ENCODE peak calls at places on chromosomes 11 and 22, in ten cellular contexts. One of them, this sample, is unnamed.

GRCh38 chr11:129280027-129280811 is 88.1 kb upstream of the ARHGAP32 start:
- DNase-seq in NCI-H1436 treated with DMSO at 0.1 percent for 48 hours: no peak
- DNase-seq in NCI-H774: no peak
- DNase-seq in mesendoderm: no peak
- DNase-seq in stimulated activated CD4-positive, alpha-beta T cell treated with anti-CD3 and anti-CD28 coated beads, Interleukin-2, amount 100 ng/mL, for 24 hours: peak
- DNase-seq in T-helper 22 cell: no peak
- DNase-seq in omental fat pad: no peak
- DNase-seq in frontal cortex: no peak
- DNase-seq in ELF-1: no peak
- DNase-seq in T-helper 9 cell: no peak
- DNase-seq in this sample: no peak

GRCh38 chr11:117177534-117178209 is 871 bp upstream of the SIDT2 start:
- DNase-seq in NCI-H1436 treated with DMSO at 0.1 percent for 48 hours: no peak
- DNase-seq in NCI-H774: no peak
- DNase-seq in mesendoderm: no peak
- DNase-seq in stimulated activated CD4-positive, alpha-beta T cell treated with anti-CD3 and anti-CD28 coated beads, Interleukin-2, amount 100 ng/mL, for 24 hours: no peak
- DNase-seq in T-helper 22 cell: no peak
- DNase-seq in omental fat pad: peak
- DNase-seq in frontal cortex: no peak
- DNase-seq in ELF-1: no peak
- DNase-seq in T-helper 9 cell: no peak
- DNase-seq in this sample: no peak

GRCh38 chr11:22510741-22511140 is 114.9 kb downstream of the FANCF start:
- DNase-seq in NCI-H1436 treated with DMSO at 0.1 percent for 48 hours: no peak
- DNase-seq in NCI-H774: no peak
- DNase-seq in mesendoderm: no peak
- DNase-seq in stimulated activated CD4-positive, alpha-beta T cell treated with anti-CD3 and anti-CD28 coated beads, Interleukin-2, amount 100 ng/mL, for 24 hours: no peak
- DNase-seq in T-helper 22 cell: no peak
- DNase-seq in omental fat pad: no peak
- DNase-seq in frontal cortex: no peak
- DNase-seq in ELF-1: no peak
- DNase-seq in T-helper 9 cell: no peak
- DNase-seq in this sample: no peak

GRCh38 chr11:126140106-126140931 is 71.1 kb downstream of the RPUSD4 start:
- DNase-seq in NCI-H1436 treated with DMSO at 0.1 percent for 48 hours: no peak
- DNase-seq in NCI-H774: no peak
- DNase-seq in mesendoderm: no peak
- DNase-seq in stimulated activated CD4-positive, alpha-beta T cell treated with anti-CD3 and anti-CD28 coated beads, Interleukin-2, amount 100 ng/mL, for 24 hours: no peak
- DNase-seq in T-helper 22 cell: no peak
- DNase-seq in omental fat pad: no peak
- DNase-seq in frontal cortex: no peak
- DNase-seq in ELF-1: no peak
- DNase-seq in T-helper 9 cell: no peak
- DNase-seq in this sample: no peak

GRCh38 chr11:78420255-78420764 is 2.7 kb upstream of the GAB2 start:
- DNase-seq in NCI-H1436 treated with DMSO at 0.1 percent for 48 hours: no peak
- DNase-seq in NCI-H774: peak
- DNase-seq in mesendoderm: peak
- DNase-seq in stimulated activated CD4-positive, alpha-beta T cell treated with anti-CD3 and anti-CD28 coated beads, Interleukin-2, amount 100 ng/mL, for 24 hours: peak
- DNase-seq in T-helper 22 cell: peak
- DNase-seq in omental fat pad: peak
- DNase-seq in frontal cortex: peak
- DNase-seq in ELF-1: peak
- DNase-seq in T-helper 9 cell: peak
- DNase-seq in this sample: no peak

GRCh38 chr11:12149672-12150225 is 39.4 kb downstream of the MICAL2 start:
- DNase-seq in NCI-H1436 treated with DMSO at 0.1 percent for 48 hours: no peak
- DNase-seq in NCI-H774: no peak
- DNase-seq in mesendoderm: no peak
- DNase-seq in stimulated activated CD4-positive, alpha-beta T cell treated with anti-CD3 and anti-CD28 coated beads, Interleukin-2, amount 100 ng/mL, for 24 hours: peak
- DNase-seq in T-helper 22 cell: no peak
- DNase-seq in omental fat pad: no peak
- DNase-seq in frontal cortex: no peak
- DNase-seq in ELF-1: no peak
- DNase-seq in T-helper 9 cell: no peak
- DNase-seq in this sample: no peak

GRCh38 chr11:106216281-106216680 is 138.8 kb downstream of the AASDHPPT start:
- DNase-seq in NCI-H1436 treated with DMSO at 0.1 percent for 48 hours: no peak
- DNase-seq in NCI-H774: no peak
- DNase-seq in mesendoderm: no peak
- DNase-seq in stimulated activated CD4-positive, alpha-beta T cell treated with anti-CD3 and anti-CD28 coated beads, Interleukin-2, amount 100 ng/mL, for 24 hours: no peak
- DNase-seq in T-helper 22 cell: no peak
- DNase-seq in omental fat pad: no peak
- DNase-seq in frontal cortex: no peak
- DNase-seq in ELF-1: no peak
- DNase-seq in T-helper 9 cell: no peak
- DNase-seq in this sample: no peak

GRCh38 chr22:29435236-29435635 is 3.1 kb upstream of the RFPL1 start:
- DNase-seq in NCI-H1436 treated with DMSO at 0.1 percent for 48 hours: no peak
- DNase-seq in NCI-H774: no peak
- DNase-seq in mesendoderm: no peak
- DNase-seq in stimulated activated CD4-positive, alpha-beta T cell treated with anti-CD3 and anti-CD28 coated beads, Interleukin-2, amount 100 ng/mL, for 24 hours: no peak
- DNase-seq in T-helper 22 cell: no peak
- DNase-seq in omental fat pad: no peak
- DNase-seq in frontal cortex: no peak
- DNase-seq in ELF-1: no peak
- DNase-seq in T-helper 9 cell: no peak
- DNase-seq in this sample: no peak

GRCh38 chr11:132992838-132993680 is 539.2 kb downstream of the OPCML start:
- DNase-seq in NCI-H1436 treated with DMSO at 0.1 percent for 48 hours: no peak
- DNase-seq in NCI-H774: peak
- DNase-seq in mesendoderm: no peak
- DNase-seq in stimulated activated CD4-positive, alpha-beta T cell treated with anti-CD3 and anti-CD28 coated beads, Interleukin-2, amount 100 ng/mL, for 24 hours: no peak
- DNase-seq in T-helper 22 cell: no peak
- DNase-seq in omental fat pad: no peak
- DNase-seq in frontal cortex: peak
- DNase-seq in ELF-1: peak
- DNase-seq in T-helper 9 cell: no peak
- DNase-seq in this sample: no peak

GRCh38 chr22:46233231-46233630 is 16.9 kb downstream of the CDPF1 start:
- DNase-seq in NCI-H1436 treated with DMSO at 0.1 percent for 48 hours: no peak
- DNase-seq in NCI-H774: no peak
- DNase-seq in mesendoderm: no peak
- DNase-seq in stimulated activated CD4-positive, alpha-beta T cell treated with anti-CD3 and anti-CD28 coated beads, Interleukin-2, amount 100 ng/mL, for 24 hours: no peak
- DNase-seq in T-helper 22 cell: no peak
- DNase-seq in omental fat pad: no peak
- DNase-seq in frontal cortex: peak
- DNase-seq in ELF-1: peak
- DNase-seq in T-helper 9 cell: no peak
- DNase-seq in this sample: no peak

GRCh38 chr11:94895971-94896370 is 77.4 kb downstream of the CWC15 start:
- DNase-seq in NCI-H1436 treated with DMSO at 0.1 percent for 48 hours: no peak
- DNase-seq in NCI-H774: no peak
- DNase-seq in mesendoderm: no peak
- DNase-seq in stimulated activated CD4-positive, alpha-beta T cell treated with anti-CD3 and anti-CD28 coated beads, Interleukin-2, amount 100 ng/mL, for 24 hours: no peak
- DNase-seq in T-helper 22 cell: no peak
- DNase-seq in omental fat pad: no peak
- DNase-seq in frontal cortex: no peak
- DNase-seq in ELF-1: no peak
- DNase-seq in T-helper 9 cell: no peak
- DNase-seq in this sample: no peak

GRCh38 chr11:71298761-71299181 is 46.4 kb upstream of the SHANK2 start:
- DNase-seq in NCI-H1436 treated with DMSO at 0.1 percent for 48 hours: no peak
- DNase-seq in NCI-H774: no peak
- DNase-seq in mesendoderm: no peak
- DNase-seq in stimulated activated CD4-positive, alpha-beta T cell treated with anti-CD3 and anti-CD28 coated beads, Interleukin-2, amount 100 ng/mL, for 24 hours: no peak
- DNase-seq in T-helper 22 cell: no peak
- DNase-seq in omental fat pad: no peak
- DNase-seq in frontal cortex: no peak
- DNase-seq in ELF-1: no peak
- DNase-seq in T-helper 9 cell: no peak
- DNase-seq in this sample: no peak

GRCh38 chr11:7671347-7671746 is 2.0 kb downstream of the CYB5R2 start:
- DNase-seq in NCI-H1436 treated with DMSO at 0.1 percent for 48 hours: no peak
- DNase-seq in NCI-H774: no peak
- DNase-seq in mesendoderm: no peak
- DNase-seq in stimulated activated CD4-positive, alpha-beta T cell treated with anti-CD3 and anti-CD28 coated beads, Interleukin-2, amount 100 ng/mL, for 24 hours: no peak
- DNase-seq in T-helper 22 cell: no peak
- DNase-seq in omental fat pad: no peak
- DNase-seq in frontal cortex: no peak
- DNase-seq in ELF-1: no peak
- DNase-seq in T-helper 9 cell: no peak
- DNase-seq in this sample: no peak

GRCh38 chr11:27868226-27868625 is 168.0 kb upstream of the BDNF start:
- DNase-seq in NCI-H1436 treated with DMSO at 0.1 percent for 48 hours: no peak
- DNase-seq in NCI-H774: no peak
- DNase-seq in mesendoderm: peak
- DNase-seq in stimulated activated CD4-positive, alpha-beta T cell treated with anti-CD3 and anti-CD28 coated beads, Interleukin-2, amount 100 ng/mL, for 24 hours: no peak
- DNase-seq in T-helper 22 cell: no peak
- DNase-seq in omental fat pad: no peak
- DNase-seq in frontal cortex: no peak
- DNase-seq in ELF-1: peak
- DNase-seq in T-helper 9 cell: no peak
- DNase-seq in this sample: no peak

GRCh38 chr22:50300620-50301257 is 6.7 kb downstream of the PLXNB2 start:
- DNase-seq in NCI-H1436 treated with DMSO at 0.1 percent for 48 hours: no peak
- DNase-seq in NCI-H774: no peak
- DNase-seq in mesendoderm: no peak
- DNase-seq in stimulated activated CD4-positive, alpha-beta T cell treated with anti-CD3 and anti-CD28 coated beads, Interleukin-2, amount 100 ng/mL, for 24 hours: no peak
- DNase-seq in T-helper 22 cell: no peak
- DNase-seq in omental fat pad: no peak
- DNase-seq in frontal cortex: no peak
- DNase-seq in ELF-1: no peak
- DNase-seq in T-helper 9 cell: no peak
- DNase-seq in this sample: no peak

GRCh38 chr11:86481399-86481798 is 106.7 kb downstream of the CCDC81 start:
- DNase-seq in NCI-H1436 treated with DMSO at 0.1 percent for 48 hours: no peak
- DNase-seq in NCI-H774: no peak
- DNase-seq in mesendoderm: no peak
- DNase-seq in stimulated activated CD4-positive, alpha-beta T cell treated with anti-CD3 and anti-CD28 coated beads, Interleukin-2, amount 100 ng/mL, for 24 hours: no peak
- DNase-seq in T-helper 22 cell: no peak
- DNase-seq in omental fat pad: no peak
- DNase-seq in frontal cortex: no peak
- DNase-seq in ELF-1: no peak
- DNase-seq in T-helper 9 cell: no peak
- DNase-seq in this sample: no peak

GRCh38 chr22:49149721-49150608 is 677.7 kb downstream of the BRD1 start:
- DNase-seq in NCI-H1436 treated with DMSO at 0.1 percent for 48 hours: no peak
- DNase-seq in NCI-H774: no peak
- DNase-seq in mesendoderm: peak
- DNase-seq in stimulated activated CD4-positive, alpha-beta T cell treated with anti-CD3 and anti-CD28 coated beads, Interleukin-2, amount 100 ng/mL, for 24 hours: no peak
- DNase-seq in T-helper 22 cell: no peak
- DNase-seq in omental fat pad: no peak
- DNase-seq in frontal cortex: no peak
- DNase-seq in ELF-1: no peak
- DNase-seq in T-helper 9 cell: no peak
- DNase-seq in this sample: no peak

GRCh38 chr22:20745177-20745576 is 28.7 kb upstream of the SERPIND1 start:
- DNase-seq in NCI-H1436 treated with DMSO at 0.1 percent for 48 hours: no peak
- DNase-seq in NCI-H774: no peak
- DNase-seq in mesendoderm: no peak
- DNase-seq in stimulated activated CD4-positive, alpha-beta T cell treated with anti-CD3 and anti-CD28 coated beads, Interleukin-2, amount 100 ng/mL, for 24 hours: no peak
- DNase-seq in T-helper 22 cell: no peak
- DNase-seq in omental fat pad: no peak
- DNase-seq in frontal cortex: no peak
- DNase-seq in ELF-1: no peak
- DNase-seq in T-helper 9 cell: no peak
- DNase-seq in this sample: no peak

GRCh38 chr11:16881074-16881709 is 133.0 kb downstream of the PLEKHA7 start:
- DNase-seq in NCI-H1436 treated with DMSO at 0.1 percent for 48 hours: no peak
- DNase-seq in NCI-H774: no peak
- DNase-seq in mesendoderm: peak
- DNase-seq in stimulated activated CD4-positive, alpha-beta T cell treated with anti-CD3 and anti-CD28 coated beads, Interleukin-2, amount 100 ng/mL, for 24 hours: no peak
- DNase-seq in T-helper 22 cell: no peak
- DNase-seq in omental fat pad: no peak
- DNase-seq in frontal cortex: no peak
- DNase-seq in ELF-1: peak
- DNase-seq in T-helper 9 cell: no peak
- DNase-seq in this sample: peak

GRCh38 chr11:115911656-115912055 is 407.4 kb upstream of the CADM1 start:
- DNase-seq in NCI-H1436 treated with DMSO at 0.1 percent for 48 hours: peak
- DNase-seq in NCI-H774: no peak
- DNase-seq in mesendoderm: no peak
- DNase-seq in stimulated activated CD4-positive, alpha-beta T cell treated with anti-CD3 and anti-CD28 coated beads, Interleukin-2, amount 100 ng/mL, for 24 hours: no peak
- DNase-seq in T-helper 22 cell: no peak
- DNase-seq in omental fat pad: no peak
- DNase-seq in frontal cortex: no peak
- DNase-seq in ELF-1: no peak
- DNase-seq in T-helper 9 cell: no peak
- DNase-seq in this sample: peak

GRCh38 chr11:86952933-86953637 is 2.1 kb downstream of the FZD4 start:
- DNase-seq in NCI-H1436 treated with DMSO at 0.1 percent for 48 hours: no peak
- DNase-seq in NCI-H774: no peak
- DNase-seq in mesendoderm: no peak
- DNase-seq in stimulated activated CD4-positive, alpha-beta T cell treated with anti-CD3 and anti-CD28 coated beads, Interleukin-2, amount 100 ng/mL, for 24 hours: no peak
- DNase-seq in T-helper 22 cell: no peak
- DNase-seq in omental fat pad: no peak
- DNase-seq in frontal cortex: no peak
- DNase-seq in ELF-1: no peak
- DNase-seq in T-helper 9 cell: no peak
- DNase-seq in this sample: no peak

GRCh38 chr11:1254086-1254648 is 31.3 kb downstream of the MUC5B start:
- DNase-seq in NCI-H1436 treated with DMSO at 0.1 percent for 48 hours: no peak
- DNase-seq in NCI-H774: no peak
- DNase-seq in mesendoderm: no peak
- DNase-seq in stimulated activated CD4-positive, alpha-beta T cell treated with anti-CD3 and anti-CD28 coated beads, Interleukin-2, amount 100 ng/mL, for 24 hours: no peak
- DNase-seq in T-helper 22 cell: no peak
- DNase-seq in omental fat pad: no peak
- DNase-seq in frontal cortex: no peak
- DNase-seq in ELF-1: no peak
- DNase-seq in T-helper 9 cell: no peak
- DNase-seq in this sample: no peak

GRCh38 chr11:69460540-69461257 is 20.8 kb upstream of the LINC01488 start:
- DNase-seq in NCI-H1436 treated with DMSO at 0.1 percent for 48 hours: no peak
- DNase-seq in NCI-H774: no peak
- DNase-seq in mesendoderm: no peak
- DNase-seq in stimulated activated CD4-positive, alpha-beta T cell treated with anti-CD3 and anti-CD28 coated beads, Interleukin-2, amount 100 ng/mL, for 24 hours: no peak
- DNase-seq in T-helper 22 cell: no peak
- DNase-seq in omental fat pad: no peak
- DNase-seq in frontal cortex: no peak
- DNase-seq in ELF-1: no peak
- DNase-seq in T-helper 9 cell: no peak
- DNase-seq in this sample: no peak

GRCh38 chr11:108154591-108154990 is 33.2 kb downstream of the ACAT1 start:
- DNase-seq in NCI-H1436 treated with DMSO at 0.1 percent for 48 hours: no peak
- DNase-seq in NCI-H774: no peak
- DNase-seq in mesendoderm: no peak
- DNase-seq in stimulated activated CD4-positive, alpha-beta T cell treated with anti-CD3 and anti-CD28 coated beads, Interleukin-2, amount 100 ng/mL, for 24 hours: no peak
- DNase-seq in T-helper 22 cell: no peak
- DNase-seq in omental fat pad: no peak
- DNase-seq in frontal cortex: no peak
- DNase-seq in ELF-1: no peak
- DNase-seq in T-helper 9 cell: no peak
- DNase-seq in this sample: no peak

GRCh38 chr22:43007519-43008102 is 7.3 kb downstream of the PACSIN2 start:
- DNase-seq in NCI-H1436 treated with DMSO at 0.1 percent for 48 hours: no peak
- DNase-seq in NCI-H774: no peak
- DNase-seq in mesendoderm: no peak
- DNase-seq in stimulated activated CD4-positive, alpha-beta T cell treated with anti-CD3 and anti-CD28 coated beads, Interleukin-2, amount 100 ng/mL, for 24 hours: no peak
- DNase-seq in T-helper 22 cell: no peak
- DNase-seq in omental fat pad: no peak
- DNase-seq in frontal cortex: no peak
- DNase-seq in ELF-1: peak
- DNase-seq in T-helper 9 cell: no peak
- DNase-seq in this sample: no peak

GRCh38 chr11:104152941-104153340 is 11.0 kb downstream of the PDGFD start:
- DNase-seq in NCI-H1436 treated with DMSO at 0.1 percent for 48 hours: no peak
- DNase-seq in NCI-H774: no peak
- DNase-seq in mesendoderm: no peak
- DNase-seq in stimulated activated CD4-positive, alpha-beta T cell treated with anti-CD3 and anti-CD28 coated beads, Interleukin-2, amount 100 ng/mL, for 24 hours: no peak
- DNase-seq in T-helper 22 cell: no peak
- DNase-seq in omental fat pad: no peak
- DNase-seq in frontal cortex: no peak
- DNase-seq in ELF-1: no peak
- DNase-seq in T-helper 9 cell: no peak
- DNase-seq in this sample: no peak

GRCh38 chr11:112024778-112025678 is at the start of gene DLAT:
- DNase-seq in NCI-H1436 treated with DMSO at 0.1 percent for 48 hours: peak
- DNase-seq in NCI-H774: peak
- DNase-seq in mesendoderm: peak
- DNase-seq in stimulated activated CD4-positive, alpha-beta T cell treated with anti-CD3 and anti-CD28 coated beads, Interleukin-2, amount 100 ng/mL, for 24 hours: peak
- DNase-seq in T-helper 22 cell: peak
- DNase-seq in omental fat pad: peak
- DNase-seq in frontal cortex: peak
- DNase-seq in ELF-1: peak
- DNase-seq in T-helper 9 cell: peak
- DNase-seq in this sample: peak

GRCh38 chr22:46457502-46458488 is 79.6 kb downstream of the CELSR1 start:
- DNase-seq in NCI-H1436 treated with DMSO at 0.1 percent for 48 hours: no peak
- DNase-seq in NCI-H774: no peak
- DNase-seq in mesendoderm: peak
- DNase-seq in stimulated activated CD4-positive, alpha-beta T cell treated with anti-CD3 and anti-CD28 coated beads, Interleukin-2, amount 100 ng/mL, for 24 hours: no peak
- DNase-seq in T-helper 22 cell: no peak
- DNase-seq in omental fat pad: no peak
- DNase-seq in frontal cortex: no peak
- DNase-seq in ELF-1: peak
- DNase-seq in T-helper 9 cell: no peak
- DNase-seq in this sample: no peak

This sample was measured in NCI-H2107.